ENCODE peak calls at places on chromosomes 11 and 22, in six cellular contexts. X is GM12878, D is HepG2, L is A549, U is K562, Q is upper lobe of left lung. R is an unnamed sample.

GRCh38 chr11:122655527-122656072 is at the start of gene UBASH3B:
- ATAC-seq in X (peak; percentile 93), D (peak; percentile 84), L (peak; percentile 91), U (peak; percentile 95), Q (peak; percentile 91), R (peak; percentile 89)

GRCh38 chr11:14611939-14612338 is 31.7 kb upstream of the PDE3B start:
- ATAC-seq in X (peak; percentile 50), D (no peak), L (no peak), U (no peak), Q (no peak), R (no peak)

GRCh38 chr11:125229006-125229405 is 64.5 kb downstream of the PKNOX2 start:
- ATAC-seq in X (no peak), D (no peak), L (no peak), U (no peak), Q (no peak), R (no peak)

GRCh38 chr11:73055655-73056354 is 86.3 kb downstream of the FCHSD2 start:
- ATAC-seq in X (peak; percentile 70), D (no peak), L (no peak), U (no peak), Q (no peak), R (no peak)

GRCh38 chr11:11400635-11401232 is 47.7 kb upstream of the CSNK2A3 start:
- ATAC-seq in X (peak; percentile 65), D (peak; percentile 70), L (peak; percentile 72), U (peak; percentile 72), Q (no peak), R (no peak)

GRCh38 chr11:104899226-104899625 is 966 bp upstream of the CASP12 start:
- ATAC-seq in X (no peak), D (no peak), L (no peak), U (no peak), Q (no peak), R (no peak)

GRCh38 chr11:26583550-26583949 is 11.5 kb upstream of the MUC15 start:
- ATAC-seq in X (no peak), D (no peak), L (no peak), U (no peak), Q (peak; percentile 76), R (peak; percentile 79)

GRCh38 chr11:134178275-134178674 is 45.5 kb downstream of the NCAPD3 start:
- ATAC-seq in X (no peak), D (no peak), L (no peak), U (no peak), Q (no peak), R (no peak)

GRCh38 chr22:33605686-33606085 is 314.6 kb downstream of the LARGE1 start:
- ATAC-seq in X (no peak), D (no peak), L (no peak), U (no peak), Q (no peak), R (no peak)

GRCh38 chr22:20093437-20093836 is 13.4 kb downstream of the DGCR8 start:
- ATAC-seq in X (no peak), D (peak; percentile 30), L (no peak), U (peak; percentile 6), Q (no peak), R (no peak)

GRCh38 chr11:129247129-129247528 is 55.0 kb upstream of the ARHGAP32 start:
- ATAC-seq in X (no peak), D (no peak), L (no peak), U (no peak), Q (no peak), R (no peak)

GRCh38 chr11:122646549-122647340 is 8.8 kb upstream of the UBASH3B start:
- ATAC-seq in X (no peak), D (no peak), L (no peak), U (no peak), Q (no peak), R (no peak)

GRCh38 chr22:46762238-46763050 is at the start of gene TBC1D22A:
- ATAC-seq in X (peak; percentile 80), D (peak; percentile 89), L (peak; percentile 95), U (peak; percentile 93), Q (peak; percentile 95), R (peak; percentile 96)
- TF ChIP-seq EP300 in X (no peak), D (peak; percentile 37), L (no peak), U (no peak), Q (peak; percentile 44), R (no peak)

GRCh38 chr11:126268708-126269579 is at the start of the genes FOXRED1 and SRPRA:
- ATAC-seq in X (peak; percentile 99), D (peak; percentile 96), L (peak; percentile 98), U (peak; percentile 98), Q (peak; percentile 100), R (peak; percentile 100)
- TF ChIP-seq EP300 in X (peak; percentile 22), D (peak; percentile 46), L (no peak), U (no peak), Q (peak; percentile 65), R (no peak)

DNA sequence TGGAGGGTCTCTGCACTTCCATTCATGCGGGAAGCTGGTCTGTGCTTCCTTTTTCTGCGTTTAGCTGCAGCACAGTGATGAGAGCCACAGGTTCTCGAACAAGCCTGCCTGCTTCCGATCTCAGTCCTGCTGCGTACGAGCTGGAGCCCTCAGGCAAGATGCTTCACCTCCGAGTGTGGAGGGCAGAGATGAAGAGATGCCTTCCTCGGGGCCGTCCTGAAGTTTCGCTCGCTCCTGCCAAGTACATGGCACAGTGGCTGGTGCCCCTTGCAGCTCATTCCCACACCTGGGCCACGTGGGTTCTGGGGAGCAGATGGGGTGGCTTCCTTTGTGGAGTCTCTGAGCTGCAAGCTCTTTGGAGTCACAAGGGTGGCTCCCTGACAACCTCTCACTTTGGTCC is 19.5 kb upstream of the TESMIN start:
- ATAC-seq in X (no peak), D (no peak), L (no peak), U (no peak), Q (no peak), R (no peak)
- TF ChIP-seq EP300 in X (no peak), D (no peak), L (no peak), U (no peak), Q (no peak), R (no peak)

GRCh38 chr11:75665126-75665525 is 3.7 kb downstream of the MAP6 start:
- ATAC-seq in X (no peak), D (no peak), L (no peak), U (no peak), Q (no peak), R (no peak)

GRCh38 chr11:75668508-75669297 is at the start of gene MAP6:
- ATAC-seq in X (peak; percentile 44), D (peak; percentile 57), L (peak; percentile 66), U (peak; percentile 67), Q (no peak), R (peak; percentile 49)

GRCh38 chr11:75667268-75667830 is 1.5 kb downstream of the MAP6 start:
- ATAC-seq in X (peak; percentile 58), D (peak; percentile 76), L (peak; percentile 78), U (peak; percentile 54), Q (no peak), R (peak; percentile 61)

GRCh38 chr11:75664366-75664765 is 4.5 kb downstream of the MAP6 start:
- ATAC-seq in X (no peak), D (no peak), L (no peak), U (no peak), Q (no peak), R (no peak)

GRCh38 chr11:75667831-75668507 is 869 bp downstream of the MAP6 start:
- ATAC-seq in X (peak; percentile 54), D (peak; percentile 64), L (peak; percentile 52), U (no peak), Q (no peak), R (peak; percentile 62)
- TF ChIP-seq EP300 in X (no peak), D (no peak), L (no peak), U (no peak), Q (no peak), R (no peak)

GRCh38 chr22:38872172-38872830 is at the start of gene CBX6:
- ATAC-seq in X (peak; percentile 42), D (peak; percentile 58), L (peak; percentile 65), U (peak; percentile 70), Q (peak; percentile 85), R (peak; percentile 87)
- TF ChIP-seq EP300 in X (peak; percentile 65), D (no peak), L (peak; percentile 15), U (no peak), Q (peak; percentile 24), R (no peak)

GRCh38 chr11:4658629-4659453 is 15.1 kb downstream of the OR51E1 start:
- ATAC-seq in X (no peak), D (no peak), L (no peak), U (peak; percentile 86), Q (no peak), R (no peak)
- TF ChIP-seq EP300 in X (no peak), D (no peak), L (no peak), U (peak; percentile 78), Q (no peak), R (no peak)

DNA sequence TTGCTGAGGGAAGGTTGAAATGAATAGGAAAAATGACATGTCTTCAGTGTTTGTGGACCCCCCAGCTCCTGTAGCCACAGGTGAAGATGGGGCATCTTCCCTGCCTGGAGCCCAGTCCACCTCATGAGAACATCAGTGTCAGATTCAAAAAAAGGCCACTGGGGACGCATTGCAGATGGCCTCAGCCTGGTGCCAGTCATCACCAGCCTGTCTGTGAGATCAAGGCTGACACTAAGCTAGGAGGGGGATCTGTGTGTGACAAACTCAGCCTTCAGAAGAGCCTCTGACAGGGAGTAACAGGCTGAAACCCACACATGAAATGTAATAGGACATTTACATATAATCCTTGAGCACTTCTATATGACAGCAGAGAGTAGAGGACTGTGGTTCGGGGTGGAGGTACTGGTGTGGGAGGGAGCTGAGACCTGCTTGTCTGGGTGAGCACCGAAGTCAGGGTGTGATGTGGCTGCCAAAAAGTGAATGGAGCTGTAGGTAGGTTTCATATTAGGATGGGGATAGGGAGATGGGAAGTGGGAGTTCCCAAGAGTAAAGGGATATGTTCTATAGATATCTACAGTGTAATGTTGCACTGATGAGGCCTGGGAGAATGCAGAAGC is 20.5 kb upstream of the CCDC134 start:
- ATAC-seq in X (no peak), D (no peak), L (no peak), U (no peak), Q (no peak), R (no peak)
- TF ChIP-seq EP300 in X (no peak), D (no peak), L (no peak), U (no peak), Q (no peak), R (no peak)

DNA sequence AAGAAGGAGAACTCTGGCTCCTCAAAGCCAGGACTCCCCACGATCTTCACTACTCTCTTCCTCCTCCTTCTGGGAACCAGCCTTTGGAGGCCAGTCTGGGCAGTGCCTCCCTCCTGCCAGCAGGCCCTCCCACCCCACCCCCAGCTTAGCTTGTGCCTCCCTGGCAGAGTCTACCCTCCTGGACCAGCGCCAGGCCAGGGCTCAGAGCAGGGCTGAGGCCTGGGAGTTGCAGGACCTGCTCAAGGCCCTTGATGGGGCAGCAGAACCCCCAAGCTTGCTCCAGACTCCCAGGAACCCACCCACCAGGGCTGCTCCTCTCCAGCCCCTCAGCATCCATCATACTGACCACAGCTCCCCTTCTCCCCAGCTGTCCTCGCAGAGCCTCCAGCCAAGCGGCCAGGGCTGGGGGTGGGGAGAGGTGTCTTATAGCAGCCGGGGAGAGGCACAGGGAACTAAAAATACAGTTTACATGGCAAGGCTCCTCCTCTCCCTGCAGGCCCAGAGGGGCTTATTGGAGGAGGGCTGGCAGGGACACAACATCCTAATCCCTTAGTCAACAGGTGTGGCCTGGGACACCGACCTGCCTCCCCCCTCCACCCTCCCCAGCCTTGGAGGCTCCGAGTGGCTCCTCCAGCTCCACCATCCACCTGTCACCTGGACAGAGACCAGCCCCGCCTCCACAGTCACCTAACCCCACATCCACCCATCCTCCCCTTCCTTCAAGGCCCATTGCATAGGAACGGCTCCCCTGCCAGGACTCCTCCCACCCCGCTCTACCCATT is 5.2 kb upstream of the MB start:
- ATAC-seq in X (no peak), D (no peak), L (peak; percentile 58), U (no peak), Q (no peak), R (peak; percentile 24)
- TF ChIP-seq EP300 in X (no peak), D (no peak), L (no peak), U (no peak), Q (no peak), R (no peak)

R was measured in gastroesophageal sphincter.